ENCODE peak calls at places on chromosomes 4 and X, in six cellular contexts. One of them, this sample, is unnamed.

GRCh38 chr4:106650701-106651100 is 282.1 kb upstream of the GIMD1 start:
- DNase-seq in lung: no peak
- DNase-seq in AG09309: no peak
- DNase-seq in foreskin fibroblast: no peak
- DNase-seq in H7: no peak
- DNase-seq in HFF-Myc: no peak
- DNase-seq in this sample: no peak

GRCh38 chrX:54494970-54495813 is 842 bp downstream of the FGD1 start:
- DNase-seq in lung: no peak
- DNase-seq in AG09309: no peak
- DNase-seq in foreskin fibroblast: no peak
- DNase-seq in H7: peak
- DNase-seq in HFF-Myc: no peak
- DNase-seq in this sample: no peak

GRCh38 chr4:152480901-152481300 is 55.0 kb downstream of the FBXW7 start:
- DNase-seq in lung: no peak
- DNase-seq in AG09309: no peak
- DNase-seq in foreskin fibroblast: no peak
- DNase-seq in H7: no peak
- DNase-seq in HFF-Myc: no peak
- DNase-seq in this sample: no peak

GRCh38 chr4:26235500-26235899 is 85.3 kb upstream of the RBPJ start:
- DNase-seq in lung: peak
- DNase-seq in AG09309: peak
- DNase-seq in foreskin fibroblast: peak
- DNase-seq in H7: no peak
- DNase-seq in HFF-Myc: no peak
- DNase-seq in this sample: peak

GRCh38 chr4:67104145-67104544 is 441.2 kb downstream of the CENPC start:
- DNase-seq in lung: no peak
- DNase-seq in AG09309: no peak
- DNase-seq in foreskin fibroblast: no peak
- DNase-seq in H7: no peak
- DNase-seq in HFF-Myc: no peak
- DNase-seq in this sample: no peak

GRCh38 chr4:7763788-7764187 is 175.9 kb downstream of the AFAP1 start:
- DNase-seq in lung: no peak
- DNase-seq in AG09309: no peak
- DNase-seq in foreskin fibroblast: peak
- DNase-seq in H7: no peak
- DNase-seq in HFF-Myc: no peak
- DNase-seq in this sample: peak

GRCh38 chrX:37509349-37509748 is 62.1 kb upstream of the LANCL3 start:
- DNase-seq in lung: no peak
- DNase-seq in AG09309: no peak
- DNase-seq in foreskin fibroblast: no peak
- DNase-seq in H7: no peak
- DNase-seq in HFF-Myc: no peak
- DNase-seq in this sample: no peak

GRCh38 chr4:146343199-146343598 is 128.9 kb downstream of the REELD1 start:
- DNase-seq in lung: no peak
- DNase-seq in AG09309: no peak
- DNase-seq in foreskin fibroblast: no peak
- DNase-seq in H7: no peak
- DNase-seq in HFF-Myc: no peak
- DNase-seq in this sample: no peak

GRCh38 chrX:154516655-154517100 is 646 bp upstream of the FAM3A start:
- DNase-seq in lung: peak
- DNase-seq in AG09309: no peak
- DNase-seq in foreskin fibroblast: peak
- DNase-seq in H7: peak
- DNase-seq in HFF-Myc: no peak
- DNase-seq in this sample: no peak

GRCh38 chr4:153143527-153144348 is 60.5 kb upstream of the TRIM2 start:
- DNase-seq in lung: no peak
- DNase-seq in AG09309: no peak
- DNase-seq in foreskin fibroblast: peak
- DNase-seq in H7: no peak
- DNase-seq in HFF-Myc: peak
- DNase-seq in this sample: no peak

GRCh38 chr4:110132822-110133719 is 65.3 kb downstream of the ELOVL6 start:
- DNase-seq in lung: no peak
- DNase-seq in AG09309: no peak
- DNase-seq in foreskin fibroblast: no peak
- DNase-seq in H7: no peak
- DNase-seq in HFF-Myc: no peak
- DNase-seq in this sample: no peak

GRCh38 chr4:34220601-34221000 is 2023.7 kb downstream of the ARAP2 start:
- DNase-seq in lung: no peak
- DNase-seq in AG09309: no peak
- DNase-seq in foreskin fibroblast: peak
- DNase-seq in H7: no peak
- DNase-seq in HFF-Myc: no peak
- DNase-seq in this sample: peak

GRCh38 chrX:41919870-41920269 is 3.5 kb downstream of the CASK start:
- DNase-seq in lung: no peak
- DNase-seq in AG09309: no peak
- DNase-seq in foreskin fibroblast: no peak
- DNase-seq in H7: no peak
- DNase-seq in HFF-Myc: no peak
- DNase-seq in this sample: no peak

GRCh38 chr4:8163436-8164193 is 5.0 kb upstream of the ABLIM2 start:
- DNase-seq in lung: no peak
- DNase-seq in AG09309: no peak
- DNase-seq in foreskin fibroblast: no peak
- DNase-seq in H7: no peak
- DNase-seq in HFF-Myc: no peak
- DNase-seq in this sample: no peak

GRCh38 chr4:155026715-155027114 is 181.7 kb upstream of the NPY2R start:
- DNase-seq in lung: no peak
- DNase-seq in AG09309: no peak
- DNase-seq in foreskin fibroblast: no peak
- DNase-seq in H7: no peak
- DNase-seq in HFF-Myc: no peak
- DNase-seq in this sample: no peak

GRCh38 chr4:123621072-123621705 is 224.6 kb downstream of the SPRY1 start:
- DNase-seq in lung: no peak
- DNase-seq in AG09309: peak
- DNase-seq in foreskin fibroblast: no peak
- DNase-seq in H7: no peak
- DNase-seq in HFF-Myc: no peak
- DNase-seq in this sample: no peak

GRCh38 chrX:49754238-49754857 is 58.6 kb upstream of the PAGE1 start:
- DNase-seq in lung: no peak
- DNase-seq in AG09309: no peak
- DNase-seq in foreskin fibroblast: no peak
- DNase-seq in H7: peak
- DNase-seq in HFF-Myc: peak
- DNase-seq in this sample: peak

GRCh38 chrX:10725071-10725470 is 104.7 kb upstream of the MID1 start:
- DNase-seq in lung: no peak
- DNase-seq in AG09309: no peak
- DNase-seq in foreskin fibroblast: no peak
- DNase-seq in H7: peak
- DNase-seq in HFF-Myc: no peak
- DNase-seq in this sample: no peak

GRCh38 chr4:84920591-84920990 is 45.9 kb downstream of the WDFY3 start:
- DNase-seq in lung: no peak
- DNase-seq in AG09309: peak
- DNase-seq in foreskin fibroblast: peak
- DNase-seq in H7: no peak
- DNase-seq in HFF-Myc: no peak
- DNase-seq in this sample: peak

GRCh38 chr4:47858012-47858411 is 20.1 kb upstream of the CORIN start:
- DNase-seq in lung: no peak
- DNase-seq in AG09309: no peak
- DNase-seq in foreskin fibroblast: no peak
- DNase-seq in H7: no peak
- DNase-seq in HFF-Myc: no peak
- DNase-seq in this sample: no peak

GRCh38 chrX:124960454-124960853 is 359.2 kb upstream of the TEX13C start:
- DNase-seq in lung: no peak
- DNase-seq in AG09309: no peak
- DNase-seq in foreskin fibroblast: no peak
- DNase-seq in H7: no peak
- DNase-seq in HFF-Myc: no peak
- DNase-seq in this sample: no peak

GRCh38 chr4:145420595-145421214 is 60.9 kb upstream of the SMAD1 start:
- DNase-seq in lung: no peak
- DNase-seq in AG09309: no peak
- DNase-seq in foreskin fibroblast: no peak
- DNase-seq in H7: no peak
- DNase-seq in HFF-Myc: no peak
- DNase-seq in this sample: no peak

GRCh38 chr4:23811045-23811620 is 78.7 kb downstream of the PPARGC1A start:
- DNase-seq in lung: no peak
- DNase-seq in AG09309: no peak
- DNase-seq in foreskin fibroblast: no peak
- DNase-seq in H7: no peak
- DNase-seq in HFF-Myc: no peak
- DNase-seq in this sample: no peak

GRCh38 chr4:76546282-76547166 is 111.5 kb downstream of the SHROOM3 start:
- DNase-seq in lung: no peak
- DNase-seq in AG09309: peak
- DNase-seq in foreskin fibroblast: peak
- DNase-seq in H7: no peak
- DNase-seq in HFF-Myc: peak
- DNase-seq in this sample: peak

GRCh38 chr4:163701915-163702314 is 207.4 kb downstream of the TMA16 start:
- DNase-seq in lung: no peak
- DNase-seq in AG09309: no peak
- DNase-seq in foreskin fibroblast: no peak
- DNase-seq in H7: no peak
- DNase-seq in HFF-Myc: no peak
- DNase-seq in this sample: peak

DNA sequence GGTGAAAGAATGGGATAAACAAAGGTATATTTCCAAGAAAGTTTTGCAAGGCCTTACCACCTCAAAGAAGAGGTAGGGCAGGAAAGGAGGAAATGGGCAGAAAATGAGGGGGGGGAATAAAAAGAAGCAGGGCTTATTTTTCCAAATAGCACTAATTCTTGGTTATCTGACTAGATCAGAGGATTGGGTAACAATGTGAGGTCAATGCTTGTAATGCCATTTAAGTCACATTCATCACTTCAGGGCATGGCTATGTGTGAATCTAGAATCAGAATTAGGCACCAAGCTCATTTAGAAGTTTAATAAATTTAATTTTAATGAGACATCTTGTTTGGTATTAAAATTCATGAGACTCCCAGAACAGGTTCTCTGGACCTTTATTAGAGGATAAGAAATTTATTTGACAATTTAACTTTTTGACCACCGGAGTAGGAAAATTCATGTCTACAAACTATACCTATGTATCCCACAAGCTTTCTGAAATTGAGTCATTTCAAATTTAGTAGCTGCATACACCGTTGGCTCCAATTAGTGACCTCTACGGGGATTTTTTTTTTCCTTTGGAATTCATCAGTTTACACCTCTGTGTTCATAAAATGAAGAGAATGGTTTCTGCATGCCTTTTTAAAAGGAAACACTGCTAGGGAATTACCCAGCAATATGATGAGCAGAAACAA is 1.3 kb upstream of the STS start:
- DNase-seq in lung: no peak
- DNase-seq in AG09309: no peak
- DNase-seq in foreskin fibroblast: no peak
- DNase-seq in H7: no peak
- DNase-seq in HFF-Myc: no peak
- DNase-seq in this sample: no peak
- H3K4me3 ChIP-seq in lung: no peak
- H3K4me3 ChIP-seq in AG09309: no peak
- H3K4me3 ChIP-seq in foreskin fibroblast: no peak
- H3K4me3 ChIP-seq in H7: no peak
- H3K4me3 ChIP-seq in HFF-Myc: peak
- H3K4me3 ChIP-seq in this sample: no peak

GRCh38 chrX:33183366-33183765 is 28.0 kb downstream of the DMD start:
- DNase-seq in lung: no peak
- DNase-seq in AG09309: no peak
- DNase-seq in foreskin fibroblast: no peak
- DNase-seq in H7: peak
- DNase-seq in HFF-Myc: no peak
- DNase-seq in this sample: peak

GRCh38 chrX:33190016-33190415 is 21.3 kb downstream of the DMD start:
- DNase-seq in lung: no peak
- DNase-seq in AG09309: no peak
- DNase-seq in foreskin fibroblast: no peak
- DNase-seq in H7: no peak
- DNase-seq in HFF-Myc: no peak
- DNase-seq in this sample: no peak

GRCh38 chrX:33188881-33189280 is 22.5 kb downstream of the DMD start:
- DNase-seq in lung: no peak
- DNase-seq in AG09309: no peak
- DNase-seq in foreskin fibroblast: no peak
- DNase-seq in H7: no peak
- DNase-seq in HFF-Myc: no peak
- DNase-seq in this sample: no peak

GRCh38 chrX:33188286-33188685 is 23.1 kb downstream of the DMD start:
- DNase-seq in lung: no peak
- DNase-seq in AG09309: no peak
- DNase-seq in foreskin fibroblast: no peak
- DNase-seq in H7: peak
- DNase-seq in HFF-Myc: no peak
- DNase-seq in this sample: no peak
- H3K4me3 ChIP-seq in lung: no peak
- H3K4me3 ChIP-seq in AG09309: no peak
- H3K4me3 ChIP-seq in foreskin fibroblast: no peak
- H3K4me3 ChIP-seq in H7: no peak
- H3K4me3 ChIP-seq in HFF-Myc: no peak
- H3K4me3 ChIP-seq in this sample: no peak

DNA sequence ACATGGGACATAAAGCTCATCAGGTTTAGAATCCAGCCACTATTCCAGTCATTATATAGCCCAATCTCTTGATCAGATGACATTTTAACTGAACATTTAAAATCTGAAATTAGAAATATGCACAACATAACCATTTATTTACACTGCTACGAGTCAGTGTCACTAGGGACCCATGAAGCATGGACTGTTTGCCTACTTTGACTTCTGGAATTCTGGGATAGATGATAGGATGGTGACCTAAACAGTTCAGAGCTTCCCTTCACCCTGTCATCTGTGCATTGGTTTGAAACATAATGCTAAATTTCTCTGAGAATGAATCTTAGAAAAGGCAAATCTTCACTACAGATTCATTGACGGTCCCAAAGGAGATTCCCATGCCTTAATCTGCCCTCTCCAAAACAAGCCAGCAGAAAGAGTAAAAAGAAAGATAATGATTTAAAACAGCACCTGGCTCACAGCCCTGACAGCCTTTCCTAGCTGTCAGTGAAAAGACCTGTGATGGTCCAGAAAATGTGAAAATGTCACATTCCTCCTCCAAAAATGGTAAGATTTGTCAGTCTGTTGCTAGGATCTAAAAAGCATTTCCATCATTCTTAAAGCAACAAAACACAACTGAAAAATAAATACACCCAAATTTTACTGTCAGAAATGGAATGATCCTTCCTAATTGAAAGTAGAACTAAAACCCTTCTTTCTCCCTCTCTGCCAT is 18.8 kb upstream of the HERC3 start:
- DNase-seq in lung: no peak
- DNase-seq in AG09309: no peak
- DNase-seq in foreskin fibroblast: no peak
- DNase-seq in H7: no peak
- DNase-seq in HFF-Myc: no peak
- DNase-seq in this sample: no peak
- H3K4me3 ChIP-seq in lung: no peak
- H3K4me3 ChIP-seq in AG09309: no peak
- H3K4me3 ChIP-seq in foreskin fibroblast: no peak
- H3K4me3 ChIP-seq in H7: no peak
- H3K4me3 ChIP-seq in HFF-Myc: no peak
- H3K4me3 ChIP-seq in this sample: no peak

GRCh38 chr4:80263541-80264351 is 2.7 kb upstream of the FGF5 start:
- DNase-seq in lung: no peak
- DNase-seq in AG09309: no peak
- DNase-seq in foreskin fibroblast: no peak
- DNase-seq in H7: peak
- DNase-seq in HFF-Myc: no peak
- DNase-seq in this sample: no peak
- H3K4me3 ChIP-seq in lung: no peak
- H3K4me3 ChIP-seq in AG09309: no peak
- H3K4me3 ChIP-seq in foreskin fibroblast: no peak
- H3K4me3 ChIP-seq in H7: peak
- H3K4me3 ChIP-seq in HFF-Myc: no peak
- H3K4me3 ChIP-seq in this sample: no peak